ENCODE peak calls at places on chromosomes 13 and 19, in nine cellular contexts. F, H, A, X, U, Z, S, Y and D are unnamed samples.

GRCh38 chr19:16836906-16837362 is 7.7 kb downstream of the SIN3B start:
- DNase-seq in F (no peak), H (no peak), A (no peak), X (no peak), U (no peak), Z (no peak), S (no peak), Y (no peak), D (no peak)

GRCh38 chr19:6373813-6374108 is 1.2 kb downstream of the ALKBH7 start:
- DNase-seq in F (no peak), H (no peak), A (no peak), X (no peak), U (no peak), Z (no peak), S (no peak), Y (no peak), D (no peak)

GRCh38 chr13:25371608-25372274 is at the start of gene ATP8A2:
- DNase-seq in F (peak), H (no peak), A (no peak), X (no peak), U (no peak), Z (peak), S (no peak), Y (no peak), D (peak)

GRCh38 chr19:46018729-46019251 is 4.1 kb downstream of the PGLYRP1 start:
- DNase-seq in F (no peak), H (no peak), A (no peak), X (no peak), U (no peak), Z (no peak), S (no peak), Y (no peak), D (no peak)

GRCh38 chr13:95492044-95492801 is 60.3 kb upstream of the CLDN10 start:
- DNase-seq in F (no peak), H (no peak), A (no peak), X (no peak), U (no peak), Z (peak), S (no peak), Y (no peak), D (no peak)

GRCh38 chr13:25690582-25690981 is 318.8 kb downstream of the ATP8A2 start:
- DNase-seq in F (no peak), H (no peak), A (no peak), X (no peak), U (no peak), Z (no peak), S (no peak), Y (no peak), D (no peak)

GRCh38 chr19:18293642-18294466 is 12.4 kb upstream of the JUND start:
- DNase-seq in F (no peak), H (no peak), A (no peak), X (no peak), U (no peak), Z (no peak), S (no peak), Y (no peak), D (no peak)

GRCh38 chr19:6161271-6161850 is 25.9 kb downstream of the ACSBG2 start:
- DNase-seq in F (no peak), H (no peak), A (peak), X (peak), U (no peak), Z (peak), S (no peak), Y (no peak), D (no peak)

GRCh38 chr19:48713041-48713863 is 6.3 kb downstream of the MAMSTR start:
- DNase-seq in F (no peak), H (no peak), A (no peak), X (peak), U (no peak), Z (peak), S (no peak), Y (no peak), D (peak)

GRCh38 chr13:110323172-110323851 is 16.2 kb downstream of the COL4A2 start:
- DNase-seq in F (no peak), H (no peak), A (no peak), X (peak), U (peak), Z (no peak), S (peak), Y (no peak), D (no peak)

DNA sequence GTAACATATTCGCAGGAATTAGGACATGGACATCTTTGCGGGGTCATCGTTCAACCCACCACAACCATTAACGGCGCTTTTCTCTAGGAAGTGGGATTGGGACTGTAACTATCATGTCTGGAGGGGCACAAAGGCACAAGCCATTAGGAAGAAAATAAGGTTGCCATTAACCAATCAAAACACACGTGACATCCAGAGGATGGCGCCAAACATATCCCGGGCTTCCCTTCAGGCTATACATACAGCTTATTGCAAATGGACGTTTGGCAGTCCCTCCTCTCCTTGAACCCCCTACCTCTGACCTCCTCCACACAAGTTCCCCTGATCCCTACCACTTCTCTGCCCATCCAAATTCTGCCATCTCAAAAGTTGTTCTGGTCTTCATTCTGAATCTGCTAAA is 26.6 kb upstream of the GSX1 start:
- DNase-seq in F (no peak), H (no peak), A (no peak), X (no peak), U (no peak), Z (no peak), S (no peak), Y (no peak), D (no peak)
- TF ChIP-seq CTCF in F (no peak), H (no peak), A (no peak), X (no peak), U (no peak), Z (no peak), S (no peak), Y (no peak), D (no peak)

DNA sequence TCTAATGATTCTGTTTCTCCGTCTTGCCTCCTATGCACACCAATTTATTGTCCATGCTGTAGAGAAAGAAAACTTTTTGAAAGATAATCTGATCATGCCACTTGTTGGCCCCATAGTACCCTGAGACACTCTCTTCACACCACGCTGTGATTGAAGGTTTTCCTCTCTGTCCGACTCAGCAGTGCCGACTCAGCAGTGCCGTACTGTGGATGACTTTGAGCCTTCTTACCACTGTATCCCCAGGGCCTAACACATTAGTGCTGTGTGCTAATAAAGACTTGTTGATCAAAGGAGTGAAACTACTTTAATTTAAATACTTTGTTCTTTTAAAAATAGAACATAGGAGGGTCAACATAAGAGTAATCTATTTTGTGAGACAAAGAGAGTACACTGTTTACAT is 429.6 kb downstream of the KLF12 start:
- DNase-seq in F (no peak), H (no peak), A (no peak), X (no peak), U (no peak), Z (no peak), S (no peak), Y (no peak), D (no peak)
- TF ChIP-seq CTCF in F (no peak), H (no peak), A (no peak), X (no peak), U (no peak), Z (peak), S (no peak), Y (no peak), D (no peak)

GRCh38 chr19:2229103-2230028 is 6.8 kb downstream of the PLEKHJ1 start:
- DNase-seq in F (no peak), H (no peak), A (no peak), X (no peak), U (no peak), Z (no peak), S (no peak), Y (no peak), D (no peak)

GRCh38 chr19:2228157-2229030 is 7.7 kb downstream of the PLEKHJ1 start:
- DNase-seq in F (no peak), H (no peak), A (no peak), X (no peak), U (no peak), Z (no peak), S (no peak), Y (no peak), D (no peak)

GRCh38 chr19:2226051-2226839 is 9.9 kb downstream of the PLEKHJ1 start:
- DNase-seq in F (no peak), H (no peak), A (no peak), X (no peak), U (no peak), Z (no peak), S (no peak), Y (no peak), D (no peak)

GRCh38 chr19:2226840-2227360 is 9.2 kb downstream of the PLEKHJ1 start:
- DNase-seq in F (no peak), H (no peak), A (no peak), X (no peak), U (no peak), Z (no peak), S (no peak), Y (no peak), D (no peak)

DNA sequence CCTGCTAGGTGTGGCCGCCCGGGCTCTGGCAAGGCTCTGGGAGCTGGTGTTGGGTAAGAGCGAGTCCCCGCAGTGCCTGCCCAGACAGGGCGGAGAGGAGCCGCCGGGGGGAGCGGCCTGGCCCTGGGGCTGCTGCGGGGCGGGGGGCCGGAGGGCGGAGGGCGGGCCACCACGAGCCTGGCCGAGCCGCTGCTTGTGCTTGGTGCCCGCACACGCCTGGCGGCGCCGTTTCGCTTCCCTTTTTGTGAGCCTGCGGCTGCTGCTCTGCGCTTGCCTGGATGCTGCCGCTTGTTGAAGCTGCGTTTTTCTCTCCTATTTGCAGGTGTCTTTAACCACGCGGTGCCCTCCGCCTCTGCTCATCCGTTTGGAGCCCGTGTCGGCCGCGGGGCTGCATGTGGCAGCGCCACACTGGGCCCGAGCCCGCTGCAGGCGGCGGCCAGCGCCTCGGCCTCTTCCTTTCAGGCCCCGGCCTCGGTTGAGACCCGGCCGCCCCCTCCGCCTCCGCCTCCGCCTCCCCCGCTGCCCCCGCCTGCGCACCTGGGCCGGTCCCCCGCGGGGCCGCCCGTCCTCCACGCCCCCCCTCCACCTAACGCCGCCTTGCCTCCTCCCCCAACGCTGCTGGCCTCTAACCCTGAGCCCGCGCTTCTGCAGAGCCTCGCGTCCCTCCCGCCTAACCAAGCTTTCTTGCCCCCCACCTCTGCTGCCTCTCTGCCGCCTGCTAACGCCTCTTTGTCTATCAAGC is 8.5 kb downstream of the PLEKHJ1 start:
- DNase-seq in F (no peak), H (no peak), A (no peak), X (no peak), U (no peak), Z (no peak), S (no peak), Y (no peak), D (no peak)
- TF ChIP-seq CTCF in F (no peak), H (no peak), A (no peak), X (no peak), U (no peak), Z (no peak), S (no peak), Y (no peak), D (no peak)

GRCh38 chr13:100544866-100545683 is 43.5 kb downstream of the GGACT start:
- DNase-seq in F (no peak), H (no peak), A (peak), X (no peak), U (no peak), Z (no peak), S (no peak), Y (no peak), D (no peak)

GRCh38 chr13:100543872-100544602 is 44.6 kb downstream of the GGACT start:
- DNase-seq in F (no peak), H (no peak), A (no peak), X (peak), U (no peak), Z (no peak), S (no peak), Y (no peak), D (no peak)

GRCh38 chr13:100540621-100541020 is 48.0 kb downstream of the GGACT start:
- DNase-seq in F (no peak), H (no peak), A (no peak), X (no peak), U (no peak), Z (no peak), S (no peak), Y (no peak), D (no peak)

GRCh38 chr13:100541882-100542545 is 46.6 kb downstream of the GGACT start:
- DNase-seq in F (no peak), H (no peak), A (no peak), X (no peak), U (no peak), Z (no peak), S (no peak), Y (no peak), D (no peak)

GRCh38 chr13:100542546-100543156 is 45.9 kb downstream of the GGACT start:
- DNase-seq in F (no peak), H (peak), A (no peak), X (peak), U (peak), Z (no peak), S (peak), Y (peak), D (no peak)
- TF ChIP-seq CTCF in F (peak), H (peak), A (no peak), X (peak), U (peak), Z (peak), S (peak), Y (peak), D (peak)

GRCh38 chr13:46666727-46667456 is 113.9 kb downstream of the LRCH1 start:
- DNase-seq in F (no peak), H (no peak), A (no peak), X (no peak), U (no peak), Z (peak), S (no peak), Y (no peak), D (peak)
- TF ChIP-seq CTCF in F (peak), H (no peak), A (no peak), X (no peak), U (no peak), Z (no peak), S (no peak), Y (no peak), D (no peak)

DNA sequence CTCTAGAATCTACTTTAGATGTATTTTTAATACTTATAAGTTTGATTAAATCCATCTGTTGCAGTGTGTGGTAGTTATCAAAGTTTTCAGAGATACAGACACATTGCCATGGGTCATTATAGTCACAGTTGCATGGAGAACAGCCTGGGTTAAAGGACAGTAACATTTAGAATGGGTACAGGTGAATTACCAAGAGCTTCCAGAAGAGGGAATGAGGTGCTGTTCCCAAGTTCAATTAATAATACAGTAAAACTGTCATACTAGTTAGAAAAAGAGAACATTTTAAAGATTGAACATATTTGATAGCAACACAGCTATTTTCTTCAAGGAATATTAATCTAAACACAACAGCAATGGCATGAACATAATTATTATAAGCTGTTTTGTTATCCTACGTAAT is 322.6 kb upstream of the SLC10A2 start:
- DNase-seq in F (no peak), H (no peak), A (no peak), X (no peak), U (no peak), Z (no peak), S (no peak), Y (no peak), D (no peak)
- TF ChIP-seq CTCF in F (peak), H (no peak), A (no peak), X (no peak), U (no peak), Z (no peak), S (no peak), Y (no peak), D (no peak)

GRCh38 chr13:51772781-51773180 is 31.2 kb downstream of the DHRS12 start:
- DNase-seq in F (no peak), H (no peak), A (no peak), X (no peak), U (no peak), Z (no peak), S (no peak), Y (no peak), D (no peak)
- TF ChIP-seq CTCF in F (no peak), H (no peak), A (no peak), X (no peak), U (no peak), Z (no peak), S (no peak), Y (no peak), D (no peak)

GRCh38 chr19:58572818-58573657 is at the start of gene MZF1:
- DNase-seq in F (peak), H (peak), A (peak), X (peak), U (peak), Z (peak), S (peak), Y (peak), D (peak)
- TF ChIP-seq CTCF in F (peak), H (no peak), A (no peak), X (peak), U (no peak), Z (no peak), S (no peak), Y (peak), D (peak)

DNA sequence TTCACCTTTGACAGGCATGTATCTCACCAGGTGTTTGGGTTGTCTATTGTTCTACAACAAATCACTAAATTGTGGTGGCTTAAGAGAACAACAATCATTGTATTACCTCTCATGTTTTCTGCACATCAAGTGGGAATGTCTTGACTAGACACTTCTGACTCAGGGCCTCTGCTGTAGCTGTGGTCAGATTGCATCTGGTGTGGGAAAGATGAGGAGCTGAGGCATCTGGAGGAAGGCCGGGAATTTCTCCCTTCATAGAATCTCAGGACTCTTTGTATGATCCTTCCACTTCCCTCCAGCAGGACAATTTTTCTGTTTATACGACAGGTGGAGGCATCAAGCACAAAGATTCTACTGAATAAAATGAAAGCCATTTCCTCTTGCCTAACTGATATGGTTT is 511.8 kb upstream of the NBEA start:
- DNase-seq in F (no peak), H (peak), A (no peak), X (peak), U (peak), Z (no peak), S (peak), Y (no peak), D (no peak)
- TF ChIP-seq CTCF in F (no peak), H (no peak), A (no peak), X (no peak), U (no peak), Z (no peak), S (no peak), Y (no peak), D (no peak)